ENCODE peak calls at places on chromosomes 1 and 21, in four cellular contexts. C, Z, A and T are unnamed samples.

GRCh38 chr1:23544444-23545389 is 13.7 kb upstream of the E2F2 start:
- DNase-seq in Z (no peak), A (peak; percentile 84), C (peak; percentile 68), T (peak; percentile 83)

GRCh38 chr1:78367700-78368099 is 123.1 kb upstream of the PTGFR start:
- DNase-seq in A (no peak), Z (no peak), C (no peak), T (no peak)

GRCh38 chr21:14878971-14879370 is 185.8 kb downstream of the NRIP1 start:
- DNase-seq in A (no peak), C (no peak), Z (no peak), T (no peak)

GRCh38 chr21:25688284-25689035 is 46.2 kb downstream of the ATP5PF start:
- DNase-seq in A (no peak), C (no peak), Z (no peak), T (no peak)

GRCh38 chr1:213268221-213268620 is 217.2 kb downstream of the RPS6KC1 start:
- DNase-seq in A (no peak), Z (no peak), C (no peak), T (no peak)

GRCh38 chr1:230752407-230752806 is 5.2 kb downstream of the CAPN9 start:
- DNase-seq in A (peak; percentile 88), C (no peak), Z (peak; percentile 74), T (no peak)

GRCh38 chr1:60169206-60169605 is 95.6 kb upstream of the C1orf87 start:
- DNase-seq in A (no peak), C (no peak), Z (no peak), T (no peak)

GRCh38 chr1:14914351-14914988 is 239.1 kb upstream of the TMEM51 start:
- DNase-seq in Z (no peak), A (no peak), C (no peak), T (no peak)

GRCh38 chr1:61993331-61993961 is 201.2 kb upstream of the L1TD1 start:
- DNase-seq in A (no peak), C (no peak), Z (no peak), T (no peak)

GRCh38 chr1:114756949-114757454 is 782 bp downstream of the CSDE1 start:
- DNase-seq in Z (peak; percentile 84), A (peak; percentile 32), C (peak; percentile 21), T (peak; percentile 45)

GRCh38 chr1:14968251-14968812 is 185.2 kb upstream of the TMEM51 start:
- DNase-seq in Z (peak; percentile 88), A (no peak), C (no peak), T (no peak)

GRCh38 chr1:29230553-29231378 is at the start of gene MECR:
- DNase-seq in A (peak; percentile 95), Z (peak; percentile 96), C (peak; percentile 79), T (peak; percentile 93)

GRCh38 chr1:34500451-34500850 is 254.4 kb upstream of the GJB5 start:
- DNase-seq in C (no peak), Z (no peak), A (no peak), T (peak; percentile 31)

GRCh38 chr21:35488941-35489340 is 439.8 kb upstream of the RUNX1 start:
- DNase-seq in Z (no peak), C (no peak), A (no peak), T (no peak)

GRCh38 chr1:46552357-46553237 is 1.1 kb upstream of the KNCN start:
- DNase-seq in Z (no peak), A (no peak), C (no peak), T (no peak)

GRCh38 chr1:173002891-173003582 is 47.7 kb downstream of the TNFSF18 start:
- DNase-seq in Z (no peak), C (no peak), A (no peak), T (no peak)

GRCh38 chr1:19003371-19004290 is 47.2 kb upstream of the IFFO2 start:
- DNase-seq in Z (no peak), C (no peak), A (no peak), T (no peak)

GRCh38 chr1:166848193-166848592 is 8.9 kb downstream of the POGK start:
- DNase-seq in C (no peak), Z (no peak), A (no peak), T (no peak)

GRCh38 chr1:198763298-198763714 is 124.5 kb downstream of the PTPRC start:
- DNase-seq in A (no peak), Z (no peak), C (no peak), T (no peak)

GRCh38 chr1:150596095-150596892 is 16.9 kb upstream of the MCL1 start:
- DNase-seq in A (no peak), Z (peak; percentile 40), C (no peak), T (no peak)

GRCh38 chr1:56284933-56285332 is 294.4 kb downstream of the PLPP3 start:
- DNase-seq in C (no peak), Z (no peak), A (no peak), T (peak; percentile 18)

GRCh38 chr1:183027031-183027430 is 3.8 kb downstream of the LAMC1 start:
- DNase-seq in A (no peak), C (no peak), Z (no peak), T (no peak)

GRCh38 chr1:169013821-169014220 is 92.7 kb upstream of the ATP1B1 start:
- DNase-seq in A (no peak), Z (no peak), C (no peak), T (no peak)

GRCh38 chr1:79042117-79042516 is 35.6 kb upstream of the ADGRL4 start:
- DNase-seq in Z (no peak), C (no peak), A (no peak), T (no peak)

GRCh38 chr1:111669268-111669667 is 49.7 kb downstream of the RAP1A start:
- DNase-seq in A (no peak), Z (no peak), C (no peak), T (no peak)
- TF ChIP-seq EP300 in A (no peak), Z (no peak), C (no peak), T (no peak)

GRCh38 chr1:236016782-236017400 is 48.0 kb downstream of the NID1 start:
- DNase-seq in Z (no peak), C (no peak), A (no peak), T (no peak)
- H3K4me1 ChIP-seq in Z (peaks cover 38% of the 10 kb centered on the region), C (peaks cover 23% of the 10 kb centered on the region), A (peaks cover 29% of the 10 kb centered on the region), T (peaks cover 15% of the 10 kb centered on the region)

GRCh38 chr1:26852701-26853100 is 10.2 kb upstream of the SFN start:
- DNase-seq in Z (no peak), A (no peak), C (no peak), T (no peak)

GRCh38 chr1:26851106-26851684 is 11.8 kb upstream of the SFN start:
- DNase-seq in A (no peak), Z (no peak), C (no peak), T (no peak)

GRCh38 chr1:26853600-26853999 is 9.3 kb upstream of the SFN start:
- DNase-seq in Z (no peak), A (no peak), C (no peak), T (no peak)

GRCh38 chr1:26854953-26855352 is 8.0 kb upstream of the SFN start:
- DNase-seq in A (no peak), Z (no peak), C (no peak), T (no peak)

DNA sequence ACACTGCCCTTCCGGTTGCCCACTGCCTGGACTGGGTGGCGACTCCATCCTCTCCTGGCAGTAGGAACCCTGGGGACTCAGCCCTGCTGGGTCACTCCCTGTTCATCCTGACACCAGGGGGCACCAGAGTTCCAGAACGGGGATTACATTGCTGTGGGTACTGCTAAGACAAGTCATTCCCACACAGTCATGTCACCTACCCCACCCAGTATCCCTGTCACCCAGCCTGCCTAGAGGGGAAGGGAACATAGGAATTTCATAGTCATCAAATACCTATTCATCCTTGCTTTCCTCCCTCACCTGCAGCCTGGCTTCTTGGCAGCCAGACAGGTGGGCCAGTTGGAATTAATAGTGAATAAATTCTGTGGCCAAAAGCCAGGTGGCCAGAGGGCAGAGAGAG is 9.8 kb upstream of the SFN start:
- DNase-seq in A (peak; percentile 94), C (peak; percentile 79), Z (peak; percentile 94), T (peak; percentile 86)
- TF ChIP-seq EP300 in A (no peak), C (no peak), Z (no peak), T (no peak)

GRCh38 chr21:44911384-44912157 is 9.1 kb downstream of the ITGB2 start:
- DNase-seq in C (peak; percentile 63), Z (no peak), A (peak; percentile 89), T (no peak)
- H3K4me1 ChIP-seq in C (peaks cover 6% of the 10 kb centered on the region), Z (peaks cover 32% of the 10 kb centered on the region), A (peaks cover 71% of the 10 kb centered on the region), T (peaks cover 5% of the 10 kb centered on the region)

DNA sequence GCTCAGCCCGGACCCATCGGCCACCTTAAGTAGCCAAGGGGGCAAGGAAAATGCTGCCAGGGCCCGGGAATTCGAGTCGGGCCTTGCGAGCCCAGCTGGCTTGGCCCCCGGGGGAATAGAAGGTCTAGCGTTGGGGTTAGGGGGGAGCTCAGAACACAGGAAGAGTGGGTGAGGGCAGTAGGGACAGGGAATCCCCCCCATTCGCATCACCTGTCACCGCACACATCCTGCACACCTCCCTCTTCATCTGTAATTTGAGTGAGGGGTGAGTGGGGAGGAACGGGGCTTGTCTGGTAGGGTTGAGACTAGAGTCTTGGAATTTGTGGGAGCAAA is 366 bp upstream of the PLXNA2 start:
- DNase-seq in Z (no peak), A (no peak), C (no peak), T (no peak)
- TF ChIP-seq EP300 in Z (no peak), A (no peak), C (no peak), T (no peak)

DNA sequence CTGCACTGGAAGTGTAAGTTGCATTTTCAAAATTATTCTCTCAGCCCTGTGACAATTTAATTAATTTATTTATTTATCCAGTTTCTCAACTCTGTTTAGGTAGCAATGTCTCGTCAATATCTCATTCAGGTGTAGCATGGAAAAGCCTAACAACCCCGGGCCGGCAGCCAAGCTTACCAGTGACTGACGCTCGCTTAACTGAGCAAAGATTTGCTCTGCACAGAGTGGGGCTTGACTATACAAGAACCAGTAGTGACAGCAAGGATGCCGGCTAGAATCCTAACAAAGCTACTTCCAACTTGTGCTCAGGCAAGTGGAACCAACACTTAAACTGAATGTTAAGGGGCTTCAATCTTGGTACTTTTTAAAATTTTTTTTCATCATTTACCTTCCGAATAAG is 80.9 kb upstream of the ESRRG start:
- DNase-seq in A (peak; percentile 46), Z (no peak), C (no peak), T (no peak)
- H3K4me1 ChIP-seq in A (no peaks in the 10 kb centered on the region), Z (no peaks in the 10 kb centered on the region), C (no peaks in the 10 kb centered on the region), T (no peaks in the 10 kb centered on the region)